ENCODE peak calls at places on chromosomes 4 and X, in ten cellular contexts. One of them, this sample, is unnamed.

GRCh38 chrX:19864736-19865135 is 22.7 kb downstream of the SH3KBP1 start:
- DNase-seq in esophagus squamous epithelium: no peak
- DNase-seq in heart left ventricle: no peak
- DNase-seq in fibroblast of pulmonary artery: no peak
- DNase-seq in cardiac fibroblast: no peak
- DNase-seq in foreskin fibroblast: no peak
- DNase-seq in CD8-positive, alpha-beta T cell: no peak
- DNase-seq in lower leg skin: no peak
- DNase-seq in AG10803: no peak
- DNase-seq in IMR-90: no peak
- DNase-seq in this sample: no peak

GRCh38 chrX:71144651-71145050 is at the start of gene NLGN3:
- DNase-seq in foreskin fibroblast: no peak
- DNase-seq in CD8-positive, alpha-beta T cell: no peak
- DNase-seq in cardiac fibroblast: no peak
- DNase-seq in heart left ventricle: no peak
- DNase-seq in esophagus squamous epithelium: no peak
- DNase-seq in IMR-90: no peak
- DNase-seq in lower leg skin: no peak
- DNase-seq in fibroblast of pulmonary artery: no peak
- DNase-seq in AG10803: no peak
- DNase-seq in this sample: no peak

GRCh38 chr4:133921280-133922195 is 280.1 kb downstream of the PABPC4L start:
- DNase-seq in fibroblast of pulmonary artery: peak
- DNase-seq in IMR-90: peak
- DNase-seq in esophagus squamous epithelium: no peak
- DNase-seq in lower leg skin: no peak
- DNase-seq in AG10803: no peak
- DNase-seq in cardiac fibroblast: peak
- DNase-seq in foreskin fibroblast: peak
- DNase-seq in heart left ventricle: no peak
- DNase-seq in CD8-positive, alpha-beta T cell: no peak
- DNase-seq in this sample: no peak

GRCh38 chrX:53089224-53089842 is 4.6 kb upstream of the KANTR start:
- DNase-seq in lower leg skin: no peak
- DNase-seq in cardiac fibroblast: peak
- DNase-seq in heart left ventricle: peak
- DNase-seq in fibroblast of pulmonary artery: peak
- DNase-seq in IMR-90: peak
- DNase-seq in esophagus squamous epithelium: no peak
- DNase-seq in CD8-positive, alpha-beta T cell: peak
- DNase-seq in AG10803: peak
- DNase-seq in foreskin fibroblast: peak
- DNase-seq in this sample: no peak

GRCh38 chr4:178462710-178463109 is 1020.5 kb upstream of the AGA start:
- DNase-seq in foreskin fibroblast: no peak
- DNase-seq in lower leg skin: no peak
- DNase-seq in cardiac fibroblast: no peak
- DNase-seq in fibroblast of pulmonary artery: no peak
- DNase-seq in esophagus squamous epithelium: no peak
- DNase-seq in heart left ventricle: no peak
- DNase-seq in AG10803: no peak
- DNase-seq in IMR-90: no peak
- DNase-seq in CD8-positive, alpha-beta T cell: no peak
- DNase-seq in this sample: no peak

GRCh38 chrX:86047174-86047991 is at the start of gene CHM:
- DNase-seq in AG10803: peak
- DNase-seq in IMR-90: peak
- DNase-seq in lower leg skin: peak
- DNase-seq in CD8-positive, alpha-beta T cell: peak
- DNase-seq in esophagus squamous epithelium: no peak
- DNase-seq in fibroblast of pulmonary artery: peak
- DNase-seq in cardiac fibroblast: peak
- DNase-seq in heart left ventricle: peak
- DNase-seq in foreskin fibroblast: peak
- DNase-seq in this sample: peak

GRCh38 chrX:136260801-136261200 is 9.6 kb upstream of the MAP7D3 start:
- DNase-seq in IMR-90: peak
- DNase-seq in lower leg skin: no peak
- DNase-seq in esophagus squamous epithelium: no peak
- DNase-seq in AG10803: peak
- DNase-seq in heart left ventricle: no peak
- DNase-seq in foreskin fibroblast: peak
- DNase-seq in fibroblast of pulmonary artery: peak
- DNase-seq in CD8-positive, alpha-beta T cell: no peak
- DNase-seq in cardiac fibroblast: peak
- DNase-seq in this sample: no peak

GRCh38 chr4:26069218-26069617 is 155.2 kb downstream of the SMIM20 start:
- DNase-seq in heart left ventricle: no peak
- DNase-seq in IMR-90: peak
- DNase-seq in CD8-positive, alpha-beta T cell: no peak
- DNase-seq in cardiac fibroblast: peak
- DNase-seq in foreskin fibroblast: no peak
- DNase-seq in esophagus squamous epithelium: no peak
- DNase-seq in fibroblast of pulmonary artery: peak
- DNase-seq in lower leg skin: no peak
- DNase-seq in AG10803: no peak
- DNase-seq in this sample: no peak

GRCh38 chr4:6613676-6614651 is 26.5 kb upstream of the MRFAP1 start:
- DNase-seq in lower leg skin: no peak
- DNase-seq in cardiac fibroblast: no peak
- DNase-seq in foreskin fibroblast: no peak
- DNase-seq in AG10803: no peak
- DNase-seq in CD8-positive, alpha-beta T cell: no peak
- DNase-seq in IMR-90: no peak
- DNase-seq in esophagus squamous epithelium: no peak
- DNase-seq in fibroblast of pulmonary artery: no peak
- DNase-seq in heart left ventricle: no peak
- DNase-seq in this sample: no peak

GRCh38 chrX:29948653-29949052 is 266.7 kb upstream of the MAGEB2 start:
- DNase-seq in foreskin fibroblast: no peak
- DNase-seq in CD8-positive, alpha-beta T cell: no peak
- DNase-seq in heart left ventricle: no peak
- DNase-seq in esophagus squamous epithelium: no peak
- DNase-seq in cardiac fibroblast: peak
- DNase-seq in IMR-90: peak
- DNase-seq in AG10803: no peak
- DNase-seq in lower leg skin: no peak
- DNase-seq in fibroblast of pulmonary artery: peak
- DNase-seq in this sample: no peak

GRCh38 chr4:155659168-155659567 is 7.5 kb upstream of the GUCY1A1 start:
- DNase-seq in heart left ventricle: no peak
- DNase-seq in fibroblast of pulmonary artery: no peak
- DNase-seq in lower leg skin: no peak
- DNase-seq in CD8-positive, alpha-beta T cell: no peak
- DNase-seq in esophagus squamous epithelium: no peak
- DNase-seq in cardiac fibroblast: no peak
- DNase-seq in IMR-90: no peak
- DNase-seq in foreskin fibroblast: no peak
- DNase-seq in AG10803: no peak
- DNase-seq in this sample: no peak

GRCh38 chr4:112637552-112637866 is 566 bp downstream of the LARP7 start:
- DNase-seq in CD8-positive, alpha-beta T cell: no peak
- DNase-seq in heart left ventricle: no peak
- DNase-seq in IMR-90: no peak
- DNase-seq in esophagus squamous epithelium: no peak
- DNase-seq in foreskin fibroblast: no peak
- DNase-seq in AG10803: no peak
- DNase-seq in cardiac fibroblast: no peak
- DNase-seq in lower leg skin: no peak
- DNase-seq in fibroblast of pulmonary artery: no peak
- DNase-seq in this sample: no peak
- TF ChIP-seq CTCF in CD8-positive, alpha-beta T cell: no peak
- TF ChIP-seq CTCF in heart left ventricle: no peak
- TF ChIP-seq CTCF in IMR-90: no peak
- TF ChIP-seq CTCF in esophagus squamous epithelium: no peak
- TF ChIP-seq CTCF in foreskin fibroblast: no peak
- TF ChIP-seq CTCF in AG10803: no peak
- TF ChIP-seq CTCF in cardiac fibroblast: no peak
- TF ChIP-seq CTCF in lower leg skin: no peak
- TF ChIP-seq CTCF in fibroblast of pulmonary artery: no peak
- TF ChIP-seq CTCF in this sample: no peak

GRCh38 chrX:132412208-132412607 is 76.6 kb downstream of the MBNL3 start:
- DNase-seq in CD8-positive, alpha-beta T cell: no peak
- DNase-seq in foreskin fibroblast: no peak
- DNase-seq in esophagus squamous epithelium: no peak
- DNase-seq in IMR-90: no peak
- DNase-seq in cardiac fibroblast: no peak
- DNase-seq in heart left ventricle: no peak
- DNase-seq in AG10803: no peak
- DNase-seq in fibroblast of pulmonary artery: no peak
- DNase-seq in lower leg skin: no peak
- DNase-seq in this sample: no peak

GRCh38 chrX:132409780-132410556 is 78.9 kb downstream of the MBNL3 start:
- DNase-seq in heart left ventricle: no peak
- DNase-seq in IMR-90: no peak
- DNase-seq in esophagus squamous epithelium: no peak
- DNase-seq in cardiac fibroblast: no peak
- DNase-seq in fibroblast of pulmonary artery: no peak
- DNase-seq in foreskin fibroblast: no peak
- DNase-seq in CD8-positive, alpha-beta T cell: no peak
- DNase-seq in AG10803: no peak
- DNase-seq in lower leg skin: no peak
- DNase-seq in this sample: no peak

GRCh38 chrX:132414404-132414803 is 74.4 kb downstream of the MBNL3 start:
- DNase-seq in cardiac fibroblast: no peak
- DNase-seq in heart left ventricle: no peak
- DNase-seq in lower leg skin: no peak
- DNase-seq in fibroblast of pulmonary artery: no peak
- DNase-seq in CD8-positive, alpha-beta T cell: no peak
- DNase-seq in esophagus squamous epithelium: no peak
- DNase-seq in IMR-90: no peak
- DNase-seq in AG10803: no peak
- DNase-seq in foreskin fibroblast: no peak
- DNase-seq in this sample: no peak

GRCh38 chrX:132413459-132413858 is 75.4 kb downstream of the MBNL3 start:
- DNase-seq in AG10803: no peak
- DNase-seq in heart left ventricle: no peak
- DNase-seq in cardiac fibroblast: no peak
- DNase-seq in foreskin fibroblast: no peak
- DNase-seq in fibroblast of pulmonary artery: no peak
- DNase-seq in IMR-90: no peak
- DNase-seq in esophagus squamous epithelium: no peak
- DNase-seq in lower leg skin: no peak
- DNase-seq in CD8-positive, alpha-beta T cell: no peak
- DNase-seq in this sample: no peak

GRCh38 chrX:132411310-132411977 is 77.4 kb downstream of the MBNL3 start:
- DNase-seq in IMR-90: no peak
- DNase-seq in CD8-positive, alpha-beta T cell: no peak
- DNase-seq in fibroblast of pulmonary artery: no peak
- DNase-seq in cardiac fibroblast: no peak
- DNase-seq in AG10803: no peak
- DNase-seq in foreskin fibroblast: no peak
- DNase-seq in esophagus squamous epithelium: no peak
- DNase-seq in heart left ventricle: no peak
- DNase-seq in lower leg skin: no peak
- DNase-seq in this sample: no peak
- H3K4me3 ChIP-seq in IMR-90: no peak
- H3K4me3 ChIP-seq in CD8-positive, alpha-beta T cell: no peak
- H3K4me3 ChIP-seq in fibroblast of pulmonary artery: no peak
- H3K4me3 ChIP-seq in cardiac fibroblast: no peak
- H3K4me3 ChIP-seq in AG10803: no peak
- H3K4me3 ChIP-seq in foreskin fibroblast: no peak
- H3K4me3 ChIP-seq in esophagus squamous epithelium: no peak
- H3K4me3 ChIP-seq in heart left ventricle: no peak
- H3K4me3 ChIP-seq in lower leg skin: no peak
- H3K4me3 ChIP-seq in this sample: no peak

DNA sequence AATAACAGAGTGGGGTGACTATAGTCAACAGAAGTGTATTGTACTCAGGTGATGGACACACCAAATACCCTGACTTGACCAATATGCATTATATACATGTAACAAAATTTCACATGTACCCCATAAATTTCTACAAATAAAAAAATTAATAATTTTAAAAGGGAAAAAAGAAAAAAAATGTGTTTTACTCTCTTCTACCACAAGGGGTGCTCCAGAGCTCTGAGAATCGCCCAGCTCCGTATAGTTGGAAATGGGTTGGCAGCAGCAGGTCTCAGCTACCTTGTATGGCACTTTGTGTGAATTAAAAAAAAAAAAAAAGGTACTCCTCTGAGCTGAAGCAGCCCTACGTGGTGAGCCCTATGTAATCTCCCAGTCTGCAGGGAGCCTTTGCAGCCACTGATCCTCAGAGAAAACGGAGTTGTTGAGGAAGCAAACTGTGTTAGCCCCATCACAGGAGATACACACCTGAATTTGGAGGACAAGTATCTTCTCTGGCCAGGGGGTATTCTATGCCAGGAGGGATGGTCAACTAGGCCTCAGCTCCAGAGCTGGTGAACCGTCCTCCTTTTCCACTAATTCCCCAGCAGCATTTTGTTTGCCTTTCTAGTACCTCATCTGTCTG is 17.2 kb upstream of the POLA1 start:
- DNase-seq in heart left ventricle: no peak
- DNase-seq in CD8-positive, alpha-beta T cell: no peak
- DNase-seq in esophagus squamous epithelium: no peak
- DNase-seq in cardiac fibroblast: no peak
- DNase-seq in AG10803: no peak
- DNase-seq in foreskin fibroblast: no peak
- DNase-seq in lower leg skin: no peak
- DNase-seq in fibroblast of pulmonary artery: peak
- DNase-seq in IMR-90: no peak
- DNase-seq in this sample: no peak
- TF ChIP-seq CTCF in heart left ventricle: peak
- TF ChIP-seq CTCF in CD8-positive, alpha-beta T cell: peak
- TF ChIP-seq CTCF in esophagus squamous epithelium: peak
- TF ChIP-seq CTCF in cardiac fibroblast: peak
- TF ChIP-seq CTCF in AG10803: peak
- TF ChIP-seq CTCF in foreskin fibroblast: peak
- TF ChIP-seq CTCF in lower leg skin: no peak
- TF ChIP-seq CTCF in fibroblast of pulmonary artery: peak
- TF ChIP-seq CTCF in IMR-90: peak
- TF ChIP-seq CTCF in this sample: peak

GRCh38 chr4:100317032-100317864 is 127.0 kb upstream of the DDIT4L start:
- DNase-seq in AG10803: peak
- DNase-seq in heart left ventricle: no peak
- DNase-seq in CD8-positive, alpha-beta T cell: no peak
- DNase-seq in lower leg skin: no peak
- DNase-seq in esophagus squamous epithelium: no peak
- DNase-seq in fibroblast of pulmonary artery: peak
- DNase-seq in cardiac fibroblast: peak
- DNase-seq in foreskin fibroblast: no peak
- DNase-seq in IMR-90: peak
- DNase-seq in this sample: no peak

GRCh38 chr4:100314057-100314456 is 123.8 kb upstream of the DDIT4L start:
- DNase-seq in foreskin fibroblast: no peak
- DNase-seq in heart left ventricle: no peak
- DNase-seq in cardiac fibroblast: peak
- DNase-seq in fibroblast of pulmonary artery: no peak
- DNase-seq in lower leg skin: no peak
- DNase-seq in CD8-positive, alpha-beta T cell: no peak
- DNase-seq in AG10803: no peak
- DNase-seq in esophagus squamous epithelium: no peak
- DNase-seq in IMR-90: no peak
- DNase-seq in this sample: no peak

GRCh38 chr4:100311181-100311580 is 120.9 kb upstream of the DDIT4L start:
- DNase-seq in fibroblast of pulmonary artery: peak
- DNase-seq in heart left ventricle: no peak
- DNase-seq in lower leg skin: no peak
- DNase-seq in cardiac fibroblast: no peak
- DNase-seq in esophagus squamous epithelium: no peak
- DNase-seq in IMR-90: no peak
- DNase-seq in foreskin fibroblast: no peak
- DNase-seq in CD8-positive, alpha-beta T cell: no peak
- DNase-seq in AG10803: no peak
- DNase-seq in this sample: no peak

GRCh38 chr4:100312615-100313355 is 122.5 kb upstream of the DDIT4L start:
- DNase-seq in CD8-positive, alpha-beta T cell: no peak
- DNase-seq in esophagus squamous epithelium: no peak
- DNase-seq in heart left ventricle: no peak
- DNase-seq in IMR-90: no peak
- DNase-seq in cardiac fibroblast: no peak
- DNase-seq in lower leg skin: no peak
- DNase-seq in foreskin fibroblast: no peak
- DNase-seq in AG10803: peak
- DNase-seq in fibroblast of pulmonary artery: no peak
- DNase-seq in this sample: no peak
- H3K4me3 ChIP-seq in CD8-positive, alpha-beta T cell: no peak
- H3K4me3 ChIP-seq in esophagus squamous epithelium: no peak
- H3K4me3 ChIP-seq in heart left ventricle: no peak
- H3K4me3 ChIP-seq in IMR-90: no peak
- H3K4me3 ChIP-seq in cardiac fibroblast: no peak
- H3K4me3 ChIP-seq in lower leg skin: no peak
- H3K4me3 ChIP-seq in foreskin fibroblast: no peak
- H3K4me3 ChIP-seq in AG10803: no peak
- H3K4me3 ChIP-seq in fibroblast of pulmonary artery: no peak
- H3K4me3 ChIP-seq in this sample: no peak